ENCODE peak calls at places on chromosome 19, in five cellular contexts. P is EL; J is brain microvascular endothelial cell; L is naive thymus-derived CD8-positive, alpha-beta T cell; N is immature natural killer cell. G is an unnamed sample.

GRCh38 chr19:43101950-43102349 is 19.4 kb upstream of the PSG2 start:
- DNase-seq in N (no peak), J (no peak), P (no peak), L (no peak), G (no peak)

GRCh38 chr19:38956264-38956663 is 19.3 kb downstream of the FBXO17 start:
- DNase-seq in P (no peak), N (no peak), J (no peak), L (no peak), G (no peak)

GRCh38 chr19:8304841-8305621 is 3.1 kb downstream of the CD320 start:
- DNase-seq in P (no peak), L (no peak), J (no peak), N (no peak), G (no peak)

GRCh38 chr19:13163609-13164364 is 13.6 kb downstream of the IER2 start:
- DNase-seq in N (no peak), L (no peak), P (peak; percentile 94), J (peak; percentile 66), G (peak; percentile 74)

GRCh38 chr19:3350014-3350663 is 16.2 kb upstream of the NFIC start:
- DNase-seq in P (no peak), L (no peak), J (no peak), N (no peak), G (peak; percentile 67)

GRCh38 chr19:18543814-18544475 is 572 bp upstream of the FKBP8 start:
- DNase-seq in N (peak; percentile 57), J (peak; percentile 62), P (peak; percentile 78), L (peak; percentile 63), G (peak; percentile 63)

GRCh38 chr19:19192910-19193423 is 909 bp downstream of the RFXANK start:
- DNase-seq in N (no peak), J (no peak), P (no peak), L (no peak), G (peak; percentile 50)

GRCh38 chr19:48813123-48813911 is 2.5 kb upstream of the BCAT2 start:
- DNase-seq in P (no peak), L (no peak), N (no peak), J (no peak), G (peak; percentile 25)

GRCh38 chr19:3061214-3062161 is 807 bp downstream of the TLE5 start:
- DNase-seq in J (no peak), L (peak; percentile 93), N (peak; percentile 81), P (peak; percentile 49), G (peak; percentile 44)

GRCh38 chr19:45117167-45117594 is 24.2 kb downstream of the PPP1R37 start:
- DNase-seq in N (peak; percentile 13), P (no peak), J (no peak), L (peak; percentile 37), G (no peak)

GRCh38 chr19:40236026-40236355 is 9.5 kb upstream of the CCNP start:
- DNase-seq in J (no peak), P (no peak), N (no peak), L (no peak), G (no peak)

GRCh38 chr19:1465191-1466016 is 13.6 kb downstream of the C19orf25 start:
- DNase-seq in J (no peak), P (no peak), L (no peak), N (no peak), G (peak; percentile 76)

GRCh38 chr19:54473983-54474382 is 887 bp upstream of the CDC42EP5 start:
- DNase-seq in J (no peak), L (no peak), P (no peak), N (no peak), G (no peak)

GRCh38 chr19:55370305-55370988 is at the start of gene IL11:
- DNase-seq in N (no peak), L (no peak), J (peak; percentile 32), P (peak; percentile 83), G (no peak)

GRCh38 chr19:47227347-47228167 is 3.4 kb downstream of the BBC3 start:
- DNase-seq in L (peak; percentile 26), P (peak; percentile 98), J (peak; percentile 90), N (peak; percentile 60), G (peak; percentile 91)

GRCh38 chr19:16654151-16654550 is 5.8 kb downstream of the SMIM7 start:
- DNase-seq in N (no peak), J (no peak), L (no peak), P (peak; percentile 18), G (peak; percentile 24)

GRCh38 chr19:38360839-38361631 is 13.3 kb upstream of the PSMD8 start:
- DNase-seq in L (no peak), J (no peak), N (no peak), P (peak; percentile 13), G (no peak)

GRCh38 chr19:10655457-10656312 is 1.5 kb downstream of the ILF3 start:
- DNase-seq in P (peak; percentile 60), J (peak; percentile 41), L (no peak), N (no peak), G (peak; percentile 53)

GRCh38 chr19:50155520-50156109 is 7.5 kb downstream of the IZUMO2 start:
- DNase-seq in N (no peak), L (no peak), J (no peak), P (no peak), G (no peak)

GRCh38 chr19:56727731-56728130 is 56.2 kb upstream of the ZNF835 start:
- DNase-seq in L (no peak), N (no peak), J (no peak), P (no peak), G (no peak)

GRCh38 chr19:2050349-2050990 is 574 bp downstream of the MKNK2 start:
- DNase-seq in L (no peak), J (no peak), P (no peak), N (no peak), G (no peak)

G was measured in dermis blood vessel endothelial cell.